ENCODE peak calls at places on chromosomes 3 and 15, in seven cellular contexts. P is activated CD8-positive, alpha-beta memory T cell treated with anti-CD3 and anti-CD28 coated beads, Interleukin-2, amount 50 U/mL, for 48 hours; E is AG08395; S is activated T-helper 1 cell treated with anti-CD3 and anti-CD28 coated beads, Interleukin-12 subunit alpha, Interleukin-12 subunit beta, Interleukin-2, Interleukin-4 antibody, amounts not matched to agents 30 ng/mL and 10 ng/mL and 1 ng/mL, durations not matched to agents 14 hours and 24 hours and 36 hours; Y is mesendoderm; T is KBM-7; V is NCI-H2081. W is an unnamed sample.

GRCh38 chr3:115792206-115792955 is 169.1 kb downstream of the GAP43 start:
- DNase-seq in P (no peak), E (no peak), S (peak), Y (no peak), T (no peak), V (no peak), W (peak)

GRCh38 chr3:4888913-4889846 is 90.1 kb upstream of the BHLHE40 start:
- DNase-seq in P (no peak), E (no peak), S (peak), Y (no peak), T (peak), V (no peak), W (peak)

GRCh38 chr3:104281713-104282112 is 1085.0 kb upstream of the ALCAM start:
- DNase-seq in P (no peak), E (no peak), S (no peak), Y (peak), T (no peak), V (no peak), W (no peak)

GRCh38 chr3:141996437-141996836 is 120.0 kb downstream of the ATP1B3 start:
- DNase-seq in P (no peak), E (no peak), S (no peak), Y (no peak), T (no peak), V (no peak), W (no peak)

GRCh38 chr3:14505803-14506500 is 34.2 kb downstream of the GRIP2 start:
- DNase-seq in P (peak), E (no peak), S (no peak), Y (no peak), T (no peak), V (no peak), W (no peak)

GRCh38 chr3:109178701-109179100 is 42.2 kb downstream of the C3orf85 start:
- DNase-seq in P (no peak), E (no peak), S (no peak), Y (no peak), T (no peak), V (peak), W (no peak)

GRCh38 chr15:53758412-53758811 is 1.1 kb downstream of the WDR72 start:
- DNase-seq in P (no peak), E (no peak), S (no peak), Y (peak), T (no peak), V (no peak), W (no peak)

GRCh38 chr3:25781758-25782594 is 1.3 kb downstream of the NGLY1 start:
- DNase-seq in P (no peak), E (no peak), S (no peak), Y (no peak), T (peak), V (no peak), W (no peak)

GRCh38 chr15:65084500-65085206 is 8.1 kb downstream of the KBTBD13 start:
- DNase-seq in P (no peak), E (no peak), S (no peak), Y (no peak), T (no peak), V (no peak), W (no peak)

GRCh38 chr15:28983432-28984311 is 97.9 kb downstream of the APBA2 start:
- DNase-seq in P (no peak), E (no peak), S (no peak), Y (peak), T (no peak), V (no peak), W (no peak)

GRCh38 chr3:50503504-50503903 is at the start of gene CACNA2D2:
- DNase-seq in P (peak), E (peak), S (peak), Y (peak), T (peak), V (no peak), W (peak)

GRCh38 chr3:185187391-185187790 is 34.5 kb upstream of the C3orf70 start:
- DNase-seq in P (no peak), E (no peak), S (no peak), Y (no peak), T (no peak), V (no peak), W (no peak)

GRCh38 chr15:67685008-67685599 is 140.2 kb upstream of the SKOR1 start:
- DNase-seq in P (no peak), E (peak), S (no peak), Y (peak), T (peak), V (peak), W (no peak)

GRCh38 chr15:83208357-83208661 is 686 bp upstream of the HDGFL3 start:
- DNase-seq in P (no peak), E (no peak), S (no peak), Y (peak), T (no peak), V (peak), W (no peak)

GRCh38 chr3:121995190-121996137 is 26.6 kb downstream of the ILDR1 start:
- DNase-seq in P (no peak), E (peak), S (no peak), Y (peak), T (peak), V (peak), W (no peak)

GRCh38 chr15:64245405-64245804 is 82.6 kb upstream of the PPIB start:
- DNase-seq in P (no peak), E (no peak), S (no peak), Y (no peak), T (no peak), V (no peak), W (no peak)

GRCh38 chr3:193507566-193507965 is 47.1 kb downstream of the ATP13A4 start:
- DNase-seq in P (no peak), E (no peak), S (no peak), Y (no peak), T (no peak), V (no peak), W (no peak)

GRCh38 chr3:196055683-196056270 is 26.1 kb downstream of the TFRC start:
- DNase-seq in P (no peak), E (no peak), S (no peak), Y (peak), T (no peak), V (no peak), W (no peak)

GRCh38 chr3:73625124-73625665 is 454 bp upstream of the PDZRN3 start:
- DNase-seq in P (no peak), E (peak), S (no peak), Y (peak), T (no peak), V (no peak), W (no peak)

GRCh38 chr3:65126527-65127440 is 439.0 kb upstream of the ADAMTS9 start:
- DNase-seq in P (no peak), E (peak), S (no peak), Y (no peak), T (no peak), V (no peak), W (no peak)

GRCh38 chr3:8790529-8790928 is 21.1 kb upstream of the OXTR start:
- DNase-seq in P (no peak), E (no peak), S (no peak), Y (no peak), T (no peak), V (no peak), W (no peak)

GRCh38 chr15:63038926-63039673 is 3.4 kb upstream of the TPM1 start:
- DNase-seq in P (no peak), E (peak), S (no peak), Y (no peak), T (no peak), V (no peak), W (no peak)

GRCh38 chr15:48602358-48603122 is 43.0 kb downstream of the FBN1 start:
- DNase-seq in P (no peak), E (peak), S (no peak), Y (peak), T (no peak), V (no peak), W (no peak)

GRCh38 chr3:79517766-79518413 is 249.9 kb downstream of the ROBO1 start:
- DNase-seq in P (no peak), E (peak), S (no peak), Y (peak), T (peak), V (peak), W (no peak)

GRCh38 chr15:28892789-28893610 is 7.2 kb downstream of the APBA2 start:
- DNase-seq in P (no peak), E (no peak), S (no peak), Y (no peak), T (peak), V (peak), W (no peak)

GRCh38 chr3:187777331-187778046 is 32.2 kb upstream of the BCL6 start:
- DNase-seq in P (peak), E (peak), S (peak), Y (no peak), T (peak), V (no peak), W (peak)

GRCh38 chr3:189566550-189566949 is 64.6 kb upstream of the TP63 start:
- DNase-seq in P (no peak), E (no peak), S (no peak), Y (no peak), T (no peak), V (no peak), W (no peak)

W was measured in activated T-helper 2 cell treated with anti-CD3 and anti-CD28 coated beads, Interferon-gamma antibody, Interleukin-2, Interleukin-4, amounts not matched to agents 10 μg/mL and 5 μg/mL and 100 μg/mL, durations not matched to agents 14 hours and 24 hours and 36 hours.